ENCODE peak calls at places on chromosome 1, in ten cellular contexts. F is HT1080, L is germinal center, R is nucleus accumbens, C is HCEC 1CT, B is mammary epithelial cell, D is NCI-H460, H is astrocyte of the spinal cord, W is A172, O is HL-60. E is an unnamed sample.

GRCh38 chr1:227945891-227946623 is 1.7 kb downstream of the WNT9A start:
- DNase-seq in O (no peak), F (peak), W (peak), H (peak), B (peak), L (no peak), D (no peak), R (no peak), C (peak), E (no peak)

GRCh38 chr1:232689714-232690113 is 59.8 kb upstream of the SIPA1L2 start:
- DNase-seq in R (no peak), C (no peak), O (no peak), W (no peak), F (no peak), H (no peak), B (no peak), L (no peak), D (no peak), E (no peak)

GRCh38 chr1:44049839-44050238 is 18.6 kb upstream of the SLC6A9 start:
- DNase-seq in C (peak), L (no peak), B (peak), H (peak), F (peak), O (no peak), D (no peak), R (no peak), W (peak), E (no peak)

GRCh38 chr1:245484176-245484575 is 329.4 kb downstream of the KIF26B start:
- DNase-seq in O (no peak), W (no peak), D (no peak), R (no peak), B (no peak), L (no peak), F (no peak), C (no peak), H (no peak), E (no peak)

GRCh38 chr1:193543259-193543658 is 356.8 kb upstream of the B3GALT2 start:
- DNase-seq in W (no peak), B (no peak), L (no peak), R (no peak), O (no peak), F (no peak), H (no peak), D (no peak), C (no peak), E (no peak)

GRCh38 chr1:31795801-31796621 is 19.8 kb downstream of the SPOCD1 start:
- DNase-seq in B (no peak), H (peak), D (no peak), R (no peak), O (no peak), W (peak), L (no peak), C (peak), F (peak), E (peak)

GRCh38 chr1:178619104-178619503 is 105.9 kb upstream of the RALGPS2 start:
- DNase-seq in C (no peak), F (no peak), B (no peak), L (no peak), R (no peak), W (no peak), O (no peak), H (no peak), D (no peak), E (no peak)

GRCh38 chr1:167957710-167958109 is 20.8 kb upstream of the MPC2 start:
- DNase-seq in D (no peak), L (no peak), W (peak), F (peak), C (peak), R (no peak), B (peak), H (no peak), O (no peak), E (no peak)

GRCh38 chr1:206921772-206922265 is at the start of gene FCMR:
- DNase-seq in C (no peak), O (no peak), D (no peak), B (no peak), F (no peak), W (no peak), H (no peak), L (peak), R (peak), E (no peak)

GRCh38 chr1:178928985-178929384 is 58.1 kb upstream of the ANGPTL1 start:
- DNase-seq in O (no peak), F (no peak), B (no peak), D (no peak), C (no peak), W (no peak), H (no peak), R (no peak), L (no peak), E (no peak)

GRCh38 chr1:177983824-177984528 is 14.1 kb upstream of the SEC16B start:
- DNase-seq in D (peak), R (peak), B (peak), W (peak), L (no peak), O (no peak), C (peak), H (peak), F (peak), E (peak)

GRCh38 chr1:183023146-183023600 is at the start of gene LAMC1:
- DNase-seq in C (peak), H (peak), D (peak), L (peak), W (peak), B (peak), O (no peak), F (peak), R (peak), E (peak)

GRCh38 chr1:3649342-3650247 is at the start of gene WRAP73:
- DNase-seq in O (peak), F (peak), L (peak), W (peak), C (peak), D (peak), H (peak), B (peak), R (peak), E (peak)

GRCh38 chr1:239833709-239834108 is 258.0 kb upstream of the FMN2 start:
- DNase-seq in C (no peak), H (no peak), R (no peak), O (no peak), D (no peak), W (no peak), L (no peak), F (no peak), B (no peak), E (no peak)

GRCh38 chr1:7868085-7868780 is 15.4 kb upstream of the UTS2 start:
- DNase-seq in B (no peak), C (no peak), L (no peak), H (no peak), R (no peak), D (no peak), O (no peak), F (no peak), W (no peak), E (peak)

E was measured in OCI-M1.